ENCODE peak calls at places on chromosomes 11 and 22, in seven cellular contexts. D, F, Y, L, K, W and X are unnamed samples.

GRCh38 chr11:65503923-65504670 is 5.3 kb downstream of the MALAT1 start:
- DNase-seq in K (no peak), L (peak), Y (peak), W (no peak), F (no peak), D (no peak), X (peak)

GRCh38 chr11:61922539-61922938 is 5.2 kb upstream of the RAB3IL1 start:
- DNase-seq in F (peak), L (peak), D (no peak), W (peak), Y (peak), K (no peak), X (no peak)

GRCh38 chr22:44319685-44320084 is 6.9 kb upstream of the SHISAL1 start:
- DNase-seq in W (no peak), Y (no peak), F (no peak), L (no peak), D (no peak), K (no peak), X (no peak)

GRCh38 chr11:111733009-111733408 is 33.2 kb downstream of the PPP2R1B start:
- DNase-seq in D (peak), Y (peak), F (peak), K (no peak), L (peak), W (peak), X (no peak)

GRCh38 chr11:6925636-6926207 is 504 bp upstream of the ZNF215 start:
- DNase-seq in W (no peak), D (no peak), K (no peak), L (peak), Y (peak), F (no peak), X (no peak)

GRCh38 chr11:1560618-1561251 is 11.3 kb downstream of the DUSP8 start:
- DNase-seq in D (no peak), Y (no peak), F (no peak), W (no peak), K (no peak), L (no peak), X (no peak)

GRCh38 chr22:40764743-40765441 is 54.3 kb downstream of the SLC25A17 start:
- DNase-seq in D (no peak), K (no peak), W (no peak), Y (no peak), F (no peak), L (peak), X (no peak)

GRCh38 chr11:124793466-124794278 is 6.5 kb downstream of the MSANTD2 start:
- DNase-seq in W (no peak), F (peak), L (peak), D (no peak), Y (peak), K (no peak), X (peak)

GRCh38 chr11:73271936-73272679 is at the start of gene P2RY6:
- DNase-seq in Y (peak), K (no peak), F (no peak), D (peak), L (peak), W (peak), X (peak)

GRCh38 chr11:59273008-59273841 is 60.5 kb upstream of the MPEG1 start:
- DNase-seq in F (no peak), Y (no peak), D (no peak), W (no peak), L (no peak), K (no peak), X (no peak)

GRCh38 chr11:82750643-82751139 is 17.0 kb upstream of the FAM181B start:
- DNase-seq in D (no peak), K (no peak), W (no peak), Y (peak), L (no peak), F (no peak), X (no peak)

GRCh38 chr11:62851807-62852522 is 12.6 kb upstream of the WDR74 start:
- DNase-seq in L (no peak), Y (no peak), W (no peak), D (no peak), F (no peak), K (no peak), X (no peak)

GRCh38 chr11:121630041-121630440 is 177.3 kb upstream of the SORL1-AS1 start:
- DNase-seq in L (peak), Y (peak), W (no peak), F (no peak), K (no peak), D (peak), X (peak)

GRCh38 chr11:94553938-94554337 is 10.2 kb downstream of the FUT4 start:
- DNase-seq in L (peak), D (no peak), W (no peak), Y (no peak), F (peak), K (no peak), X (peak)

GRCh38 chr11:76838422-76839068 is 22.2 kb upstream of the ACER3 start:
- DNase-seq in L (peak), F (no peak), W (no peak), Y (no peak), K (no peak), D (peak), X (peak)

GRCh38 chr11:134576286-134576685 is 164.2 kb upstream of the B3GAT1 start:
- DNase-seq in Y (no peak), K (no peak), F (no peak), W (no peak), L (no peak), D (no peak), X (no peak)

GRCh38 chr22:29461263-29461662 is 18.8 kb upstream of the NEFH start:
- DNase-seq in Y (no peak), L (no peak), F (no peak), D (no peak), W (no peak), K (no peak), X (no peak)

GRCh38 chr22:32686354-32686753 is 115.2 kb upstream of the TIMP3 start:
- DNase-seq in W (no peak), K (no peak), D (no peak), F (no peak), L (no peak), Y (no peak), X (peak)

GRCh38 chr11:14358729-14359439 is at the start of gene RRAS2:
- DNase-seq in L (peak), K (peak), F (peak), D (peak), Y (peak), W (peak), X (peak)

GRCh38 chr11:69729252-69729651 is 25.4 kb upstream of the FGF19 start:
- DNase-seq in D (no peak), K (no peak), Y (no peak), F (no peak), W (no peak), L (no peak), X (no peak)

GRCh38 chr22:24583221-24583971 is 9.5 kb downstream of the LRRC75B start:
- DNase-seq in D (no peak), L (no peak), W (no peak), Y (peak), K (no peak), F (peak), X (peak)

GRCh38 chr11:47083913-47084312 is 92.8 kb downstream of the ARFGAP2 start:
- DNase-seq in L (peak), Y (peak), F (no peak), D (no peak), K (no peak), W (no peak), X (peak)

GRCh38 chr11:110712643-110713468 is 619 bp upstream of the ARHGAP20 start:
- DNase-seq in L (peak), F (no peak), W (peak), D (peak), Y (peak), K (no peak), X (peak)

GRCh38 chr11:118631510-118631909 is 24.1 kb downstream of the PHLDB1 start:
- DNase-seq in L (no peak), Y (no peak), K (no peak), W (peak), F (no peak), D (no peak), X (no peak)

GRCh38 chr11:62394825-62395538 is 23.9 kb upstream of the SCGB1A1 start:
- DNase-seq in Y (peak), L (peak), D (peak), F (peak), W (peak), K (peak), X (peak)

GRCh38 chr11:2929511-2929879 is 275 bp upstream of the PHLDA2 start:
- DNase-seq in K (no peak), D (peak), F (peak), Y (peak), L (peak), W (peak), X (no peak)

GRCh38 chr22:16594026-16594425 is 1.4 kb upstream of the CCT8L2 start:
- DNase-seq in F (no peak), K (no peak), Y (no peak), W (no peak), D (no peak), L (no peak), X (no peak)

GRCh38 chr22:37731804-37732471 is 35.1 kb downstream of the TRIOBP start:
- DNase-seq in Y (no peak), F (peak), K (no peak), D (no peak), L (no peak), W (no peak), X (no peak)

GRCh38 chr22:44338183-44338812 is 25.5 kb upstream of the SHISAL1 start:
- DNase-seq in K (no peak), W (peak), F (no peak), L (no peak), Y (no peak), D (no peak), X (no peak)

GRCh38 chr11:130514316-130514715 is 65.9 kb downstream of the ADAMTS15 start:
- DNase-seq in Y (peak), F (no peak), K (no peak), W (no peak), L (peak), D (no peak), X (peak)

GRCh38 chr22:28222066-28222465 is 303.0 kb upstream of the PITPNB start:
- DNase-seq in D (no peak), W (no peak), K (no peak), F (no peak), L (peak), Y (no peak), X (no peak)

GRCh38 chr22:49807780-49808708 is 19.6 kb downstream of the BRD1 start:
- DNase-seq in D (no peak), F (no peak), K (peak), W (no peak), Y (no peak), L (no peak), X (no peak)

GRCh38 chr11:46249103-46249942 is 28.1 kb upstream of the CREB3L1 start:
- DNase-seq in K (no peak), D (no peak), F (no peak), W (no peak), Y (no peak), L (peak), X (no peak)

GRCh38 chr11:6320411-6321207 is at the start of gene CAVIN3:
- DNase-seq in F (peak), D (peak), L (peak), K (no peak), Y (peak), W (peak), X (peak)

GRCh38 chr22:32413715-32414114 is 1.7 kb upstream of the RTCB start:
- DNase-seq in Y (peak), F (no peak), D (no peak), K (no peak), L (peak), W (no peak), X (peak)